ENCODE peak calls at places on chromosome 3, in four cellular contexts. One of them, this sample, is unnamed. For H3K4me1, the result is how much of the 10 kb centered on the place peaks cover.

GRCh38 chr3:52091566-52092290 is 35.4 kb upstream of the DUSP7 start:
- DNase-seq in fibroblast of lung: peak
- DNase-seq in heart left ventricle: peak
- DNase-seq in esophagus muscularis mucosa: no peak
- DNase-seq in this sample: no peak

GRCh38 chr3:71127463-71128243 is 455.9 kb downstream of the FOXP1 start:
- DNase-seq in heart left ventricle: no peak
- DNase-seq in esophagus muscularis mucosa: no peak
- DNase-seq in fibroblast of lung: peak
- DNase-seq in this sample: peak

GRCh38 chr3:178041931-178042330 is 494.3 kb upstream of the KCNMB2 start:
- DNase-seq in heart left ventricle: no peak
- DNase-seq in esophagus muscularis mucosa: no peak
- DNase-seq in fibroblast of lung: no peak
- DNase-seq in this sample: no peak

GRCh38 chr3:52254608-52255007 is 9.0 kb downstream of the PPM1M start:
- DNase-seq in esophagus muscularis mucosa: no peak
- DNase-seq in fibroblast of lung: no peak
- DNase-seq in heart left ventricle: no peak
- DNase-seq in this sample: no peak

GRCh38 chr3:127368186-127369032 is 80.6 kb upstream of the PRR20G start:
- DNase-seq in heart left ventricle: no peak
- DNase-seq in fibroblast of lung: no peak
- DNase-seq in esophagus muscularis mucosa: no peak
- DNase-seq in this sample: no peak

GRCh38 chr3:115071611-115072010 is 75.5 kb downstream of the ZBTB20 start:
- DNase-seq in heart left ventricle: no peak
- DNase-seq in esophagus muscularis mucosa: no peak
- DNase-seq in fibroblast of lung: no peak
- DNase-seq in this sample: no peak

GRCh38 chr3:162845918-162846317 is 1349.3 kb downstream of the OTOL1 start:
- DNase-seq in fibroblast of lung: no peak
- DNase-seq in esophagus muscularis mucosa: no peak
- DNase-seq in heart left ventricle: no peak
- DNase-seq in this sample: no peak

GRCh38 chr3:173411288-173412064 is 13.9 kb downstream of the NLGN1 start:
- DNase-seq in esophagus muscularis mucosa: no peak
- DNase-seq in fibroblast of lung: peak
- DNase-seq in heart left ventricle: no peak
- DNase-seq in this sample: peak

GRCh38 chr3:177523991-177524438 is 326.7 kb upstream of the TBL1XR1 start:
- DNase-seq in esophagus muscularis mucosa: no peak
- DNase-seq in heart left ventricle: no peak
- DNase-seq in fibroblast of lung: peak
- DNase-seq in this sample: peak

GRCh38 chr3:45994661-45995369 is 809 bp downstream of the FYCO1 start:
- DNase-seq in fibroblast of lung: no peak
- DNase-seq in esophagus muscularis mucosa: no peak
- DNase-seq in heart left ventricle: no peak
- DNase-seq in this sample: peak

GRCh38 chr3:155747867-155748266 is 3.0 kb upstream of the PLCH1 start:
- DNase-seq in heart left ventricle: no peak
- DNase-seq in fibroblast of lung: no peak
- DNase-seq in esophagus muscularis mucosa: no peak
- DNase-seq in this sample: no peak

GRCh38 chr3:151227438-151228290 is 24.6 kb upstream of the GPR171 start:
- DNase-seq in fibroblast of lung: peak
- DNase-seq in heart left ventricle: peak
- DNase-seq in esophagus muscularis mucosa: peak
- DNase-seq in this sample: peak

GRCh38 chr3:60269377-60269776 is 981.9 kb downstream of the FHIT start:
- DNase-seq in esophagus muscularis mucosa: no peak
- DNase-seq in fibroblast of lung: no peak
- DNase-seq in heart left ventricle: no peak
- DNase-seq in this sample: no peak

GRCh38 chr3:172808969-172809546 is 58.5 kb downstream of the ECT2 start:
- DNase-seq in heart left ventricle: no peak
- DNase-seq in esophagus muscularis mucosa: no peak
- DNase-seq in fibroblast of lung: peak
- DNase-seq in this sample: peak

GRCh38 chr3:35721628-35722027 is 82.3 kb downstream of the ARPP21 start:
- DNase-seq in fibroblast of lung: no peak
- DNase-seq in heart left ventricle: no peak
- DNase-seq in esophagus muscularis mucosa: no peak
- DNase-seq in this sample: no peak

GRCh38 chr3:69764861-69765260 is 25.6 kb downstream of the MITF start:
- DNase-seq in esophagus muscularis mucosa: no peak
- DNase-seq in fibroblast of lung: no peak
- DNase-seq in heart left ventricle: no peak
- DNase-seq in this sample: no peak

GRCh38 chr3:197393711-197394110 is 95.3 kb upstream of the DLG1 start:
- DNase-seq in fibroblast of lung: no peak
- DNase-seq in esophagus muscularis mucosa: no peak
- DNase-seq in heart left ventricle: no peak
- DNase-seq in this sample: no peak

GRCh38 chr3:60870396-60870795 is 380.9 kb downstream of the FHIT start:
- DNase-seq in fibroblast of lung: no peak
- DNase-seq in heart left ventricle: no peak
- DNase-seq in esophagus muscularis mucosa: no peak
- DNase-seq in this sample: no peak

GRCh38 chr3:89740029-89740880 is 632.8 kb downstream of the EPHA3 start:
- DNase-seq in fibroblast of lung: peak
- DNase-seq in heart left ventricle: no peak
- DNase-seq in esophagus muscularis mucosa: no peak
- DNase-seq in this sample: no peak

GRCh38 chr3:102038477-102039142 is 189.3 kb downstream of the NFKBIZ start:
- DNase-seq in heart left ventricle: no peak
- DNase-seq in fibroblast of lung: no peak
- DNase-seq in esophagus muscularis mucosa: no peak
- DNase-seq in this sample: no peak

GRCh38 chr3:108090066-108090700 is 648 bp downstream of the CD47 start:
- DNase-seq in heart left ventricle: peak
- DNase-seq in fibroblast of lung: peak
- DNase-seq in esophagus muscularis mucosa: no peak
- DNase-seq in this sample: peak

GRCh38 chr3:79960594-79960993 is 192.8 kb upstream of the ROBO1 start:
- DNase-seq in esophagus muscularis mucosa: no peak
- DNase-seq in heart left ventricle: no peak
- DNase-seq in fibroblast of lung: no peak
- DNase-seq in this sample: no peak

GRCh38 chr3:100214574-100214964 is 46.2 kb upstream of the TBC1D23 start:
- DNase-seq in fibroblast of lung: no peak
- DNase-seq in esophagus muscularis mucosa: peak
- DNase-seq in heart left ventricle: no peak
- DNase-seq in this sample: no peak

GRCh38 chr3:38125305-38126120 is 11.4 kb downstream of the ACAA1 start:
- DNase-seq in fibroblast of lung: no peak
- DNase-seq in esophagus muscularis mucosa: no peak
- DNase-seq in heart left ventricle: no peak
- DNase-seq in this sample: peak

GRCh38 chr3:181860243-181860642 is 148.5 kb downstream of the SOX2 start:
- DNase-seq in heart left ventricle: no peak
- DNase-seq in esophagus muscularis mucosa: no peak
- DNase-seq in fibroblast of lung: no peak
- DNase-seq in this sample: no peak

GRCh38 chr3:23461069-23461468 is 257.9 kb downstream of the UBE2E2 start:
- DNase-seq in fibroblast of lung: no peak
- DNase-seq in esophagus muscularis mucosa: no peak
- DNase-seq in heart left ventricle: no peak
- DNase-seq in this sample: no peak

GRCh38 chr3:11211531-11212300 is 57.4 kb downstream of the HRH1 start:
- DNase-seq in heart left ventricle: no peak
- DNase-seq in fibroblast of lung: peak
- DNase-seq in esophagus muscularis mucosa: no peak
- DNase-seq in this sample: no peak

GRCh38 chr3:106004137-106004600 is 135.4 kb upstream of the CBLB start:
- DNase-seq in fibroblast of lung: peak
- DNase-seq in esophagus muscularis mucosa: no peak
- DNase-seq in heart left ventricle: no peak
- DNase-seq in this sample: peak

GRCh38 chr3:151316267-151316991 is at the start of gene GPR87:
- DNase-seq in fibroblast of lung: peak
- DNase-seq in esophagus muscularis mucosa: no peak
- DNase-seq in heart left ventricle: no peak
- DNase-seq in this sample: peak

GRCh38 chr3:61809879-61810278 is 248.5 kb downstream of the PTPRG start:
- DNase-seq in esophagus muscularis mucosa: no peak
- DNase-seq in fibroblast of lung: peak
- DNase-seq in heart left ventricle: peak
- DNase-seq in this sample: no peak

GRCh38 chr3:142210144-142210543 is 15.2 kb downstream of the GK5 start:
- DNase-seq in heart left ventricle: no peak
- DNase-seq in esophagus muscularis mucosa: no peak
- DNase-seq in fibroblast of lung: no peak
- DNase-seq in this sample: no peak

GRCh38 chr3:172043233-172043632 is 3.9 kb downstream of the FNDC3B start:
- DNase-seq in esophagus muscularis mucosa: no peak
- DNase-seq in heart left ventricle: no peak
- DNase-seq in fibroblast of lung: no peak
- DNase-seq in this sample: no peak

GRCh38 chr3:112498916-112499315 is 356 bp downstream of the BTLA start:
- DNase-seq in esophagus muscularis mucosa: no peak
- DNase-seq in heart left ventricle: no peak
- DNase-seq in fibroblast of lung: no peak
- DNase-seq in this sample: no peak

GRCh38 chr3:149657796-149658443 is at the start of gene WWTR1:
- DNase-seq in esophagus muscularis mucosa: peak
- DNase-seq in fibroblast of lung: peak
- DNase-seq in heart left ventricle: peak
- DNase-seq in this sample: peak

GRCh38 chr3:38084019-38084968 is 45.3 kb downstream of the DLEC1 start:
- DNase-seq in esophagus muscularis mucosa: no peak
- DNase-seq in heart left ventricle: peak
- DNase-seq in fibroblast of lung: peak
- DNase-seq in this sample: peak

GRCh38 chr3:163929253-163929652 is 1149.0 kb downstream of the SI start:
- DNase-seq in heart left ventricle: no peak
- DNase-seq in fibroblast of lung: no peak
- DNase-seq in esophagus muscularis mucosa: no peak
- DNase-seq in this sample: no peak

GRCh38 chr3:13198480-13198879 is 125.3 kb upstream of the IQSEC1 start:
- DNase-seq in fibroblast of lung: no peak
- DNase-seq in esophagus muscularis mucosa: no peak
- DNase-seq in heart left ventricle: no peak
- DNase-seq in this sample: no peak
- H3K4me1 ChIP-seq in fibroblast of lung: under half
- H3K4me1 ChIP-seq in esophagus muscularis mucosa: under half
- H3K4me1 ChIP-seq in heart left ventricle: under half
- H3K4me1 ChIP-seq in this sample: under half

GRCh38 chr3:72344256-72345046 is 503.8 kb downstream of the SHQ1 start:
- DNase-seq in esophagus muscularis mucosa: no peak
- DNase-seq in fibroblast of lung: no peak
- DNase-seq in heart left ventricle: no peak
- DNase-seq in this sample: no peak
- H3K4me1 ChIP-seq in esophagus muscularis mucosa: under half
- H3K4me1 ChIP-seq in fibroblast of lung: under half
- H3K4me1 ChIP-seq in heart left ventricle: under half
- H3K4me1 ChIP-seq in this sample: under half

GRCh38 chr3:139538733-139539132 is 809 bp downstream of the RBP1 start:
- DNase-seq in fibroblast of lung: peak
- DNase-seq in esophagus muscularis mucosa: no peak
- DNase-seq in heart left ventricle: peak
- DNase-seq in this sample: peak

GRCh38 chr3:139534992-139535879 is 4.3 kb downstream of the RBP1 start:
- DNase-seq in esophagus muscularis mucosa: no peak
- DNase-seq in heart left ventricle: peak
- DNase-seq in fibroblast of lung: peak
- DNase-seq in this sample: peak

GRCh38 chr3:139537325-139537724 is 2.2 kb downstream of the RBP1 start:
- DNase-seq in heart left ventricle: no peak
- DNase-seq in esophagus muscularis mucosa: no peak
- DNase-seq in fibroblast of lung: no peak
- DNase-seq in this sample: peak

GRCh38 chr3:139540686-139541085 is 1.1 kb upstream of the RBP1 start:
- DNase-seq in fibroblast of lung: no peak
- DNase-seq in esophagus muscularis mucosa: no peak
- DNase-seq in heart left ventricle: no peak
- DNase-seq in this sample: no peak

GRCh38 chr3:139537795-139538538 is 1.6 kb downstream of the RBP1 start:
- DNase-seq in heart left ventricle: no peak
- DNase-seq in fibroblast of lung: no peak
- DNase-seq in esophagus muscularis mucosa: no peak
- DNase-seq in this sample: no peak
- H3K4me1 ChIP-seq in heart left ventricle: under half
- H3K4me1 ChIP-seq in fibroblast of lung: under half
- H3K4me1 ChIP-seq in esophagus muscularis mucosa: half or more
- H3K4me1 ChIP-seq in this sample: half or more

GRCh38 chr3:39184081-39184967 is 8.1 kb downstream of the XIRP1 start:
- DNase-seq in heart left ventricle: peak
- DNase-seq in fibroblast of lung: no peak
- DNase-seq in esophagus muscularis mucosa: no peak
- DNase-seq in this sample: no peak
- H3K4me1 ChIP-seq in heart left ventricle: under half
- H3K4me1 ChIP-seq in fibroblast of lung: under half
- H3K4me1 ChIP-seq in esophagus muscularis mucosa: under half
- H3K4me1 ChIP-seq in this sample: under half

This sample was measured in hepatocyte.